ENCODE peak calls at places on chromosomes 3 and 15, in seven cellular contexts. One of them, this sample, is unnamed.

GRCh38 chr15:54365001-54365400 is 386.8 kb downstream of the UNC13C start:
- DNase-seq in transverse colon: no peak
- DNase-seq in HCT116: no peak
- DNase-seq in heart left ventricle: no peak
- DNase-seq in left lung: no peak
- DNase-seq in testis: no peak
- DNase-seq in breast epithelium: no peak
- DNase-seq in this sample: no peak

GRCh38 chr3:134308350-134308891 is 57.8 kb upstream of the RYK start:
- DNase-seq in testis: peak; percentile 94
- DNase-seq in transverse colon: peak; percentile 88
- DNase-seq in heart left ventricle: peak; percentile 78
- DNase-seq in left lung: peak; percentile 81
- DNase-seq in breast epithelium: peak; percentile 87
- DNase-seq in HCT116: peak; percentile 63
- DNase-seq in this sample: peak; percentile 85

GRCh38 chr3:55622116-55622515 is 135.0 kb upstream of the WNT5A start:
- DNase-seq in heart left ventricle: no peak
- DNase-seq in left lung: no peak
- DNase-seq in breast epithelium: no peak
- DNase-seq in HCT116: no peak
- DNase-seq in transverse colon: no peak
- DNase-seq in testis: no peak
- DNase-seq in this sample: no peak

GRCh38 chr15:28911295-28911979 is 25.7 kb downstream of the APBA2 start:
- DNase-seq in heart left ventricle: no peak
- DNase-seq in left lung: peak; percentile 6
- DNase-seq in transverse colon: no peak
- DNase-seq in testis: no peak
- DNase-seq in breast epithelium: no peak
- DNase-seq in HCT116: no peak
- DNase-seq in this sample: no peak

GRCh38 chr3:140091143-140091542 is 156.2 kb downstream of the CLSTN2 start:
- DNase-seq in HCT116: no peak
- DNase-seq in testis: no peak
- DNase-seq in heart left ventricle: no peak
- DNase-seq in left lung: no peak
- DNase-seq in transverse colon: no peak
- DNase-seq in breast epithelium: no peak
- DNase-seq in this sample: no peak

GRCh38 chr15:85621096-85621495 is 173.6 kb downstream of the KLHL25 start:
- DNase-seq in transverse colon: no peak
- DNase-seq in HCT116: no peak
- DNase-seq in left lung: no peak
- DNase-seq in breast epithelium: no peak
- DNase-seq in heart left ventricle: no peak
- DNase-seq in testis: peak; percentile 24
- DNase-seq in this sample: no peak

GRCh38 chr3:66962624-66963023 is 35.5 kb upstream of the KBTBD8 start:
- DNase-seq in left lung: no peak
- DNase-seq in testis: no peak
- DNase-seq in heart left ventricle: no peak
- DNase-seq in HCT116: no peak
- DNase-seq in transverse colon: peak; percentile 44
- DNase-seq in breast epithelium: no peak
- DNase-seq in this sample: no peak

GRCh38 chr3:126180477-126181397 is at the start of gene ALDH1L1:
- DNase-seq in transverse colon: peak; percentile 57
- DNase-seq in HCT116: no peak
- DNase-seq in breast epithelium: no peak
- DNase-seq in left lung: peak; percentile 64
- DNase-seq in heart left ventricle: peak; percentile 78
- DNase-seq in testis: peak; percentile 87
- DNase-seq in this sample: peak; percentile 90

DNA sequence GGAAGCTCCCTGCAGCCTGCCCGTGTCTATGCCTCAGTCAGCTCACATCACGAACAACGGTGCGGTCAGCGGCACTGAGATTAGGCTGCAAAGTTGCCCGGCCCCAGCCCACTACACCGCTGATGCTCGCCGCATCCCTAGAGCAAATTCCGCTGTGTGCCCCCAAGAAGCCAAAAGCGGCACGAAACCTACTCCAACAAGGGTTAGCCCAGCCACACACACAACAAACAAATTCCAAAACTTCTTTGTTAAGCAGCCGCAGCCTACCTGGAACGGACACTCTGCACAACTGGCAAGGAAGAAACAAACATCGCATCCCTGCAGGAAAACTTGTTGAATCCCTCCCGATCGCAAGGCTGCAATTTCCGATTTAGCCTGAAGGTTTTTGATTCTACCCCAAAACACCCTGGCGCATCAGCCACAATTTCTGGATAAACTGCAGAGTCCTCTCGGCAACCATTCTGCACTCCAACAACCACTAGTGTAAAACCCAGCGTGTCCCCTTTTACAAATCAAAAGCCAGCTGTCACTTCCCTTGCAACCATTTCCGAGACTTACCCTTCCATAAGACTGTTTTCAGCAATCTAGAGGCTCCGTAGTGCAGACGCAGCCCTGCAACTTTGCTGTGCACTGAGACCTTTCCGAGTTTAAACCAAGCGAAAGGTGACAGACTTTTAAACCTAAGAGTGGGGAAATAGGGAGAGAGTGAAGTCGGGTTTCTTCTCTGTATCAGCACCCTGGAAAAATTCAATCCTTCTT is 425 bp downstream of the ROBO1 start:
- DNase-seq in heart left ventricle: no peak
- DNase-seq in transverse colon: no peak
- DNase-seq in left lung: no peak
- DNase-seq in testis: peak; percentile 14
- DNase-seq in breast epithelium: no peak
- DNase-seq in HCT116: no peak
- DNase-seq in this sample: no peak
- TF ChIP-seq CTCF in heart left ventricle: no peak
- TF ChIP-seq CTCF in transverse colon: no peak
- TF ChIP-seq CTCF in left lung: no peak
- TF ChIP-seq CTCF in testis: no peak
- TF ChIP-seq CTCF in breast epithelium: no peak
- TF ChIP-seq CTCF in HCT116: no peak
- TF ChIP-seq CTCF in this sample: no peak

DNA sequence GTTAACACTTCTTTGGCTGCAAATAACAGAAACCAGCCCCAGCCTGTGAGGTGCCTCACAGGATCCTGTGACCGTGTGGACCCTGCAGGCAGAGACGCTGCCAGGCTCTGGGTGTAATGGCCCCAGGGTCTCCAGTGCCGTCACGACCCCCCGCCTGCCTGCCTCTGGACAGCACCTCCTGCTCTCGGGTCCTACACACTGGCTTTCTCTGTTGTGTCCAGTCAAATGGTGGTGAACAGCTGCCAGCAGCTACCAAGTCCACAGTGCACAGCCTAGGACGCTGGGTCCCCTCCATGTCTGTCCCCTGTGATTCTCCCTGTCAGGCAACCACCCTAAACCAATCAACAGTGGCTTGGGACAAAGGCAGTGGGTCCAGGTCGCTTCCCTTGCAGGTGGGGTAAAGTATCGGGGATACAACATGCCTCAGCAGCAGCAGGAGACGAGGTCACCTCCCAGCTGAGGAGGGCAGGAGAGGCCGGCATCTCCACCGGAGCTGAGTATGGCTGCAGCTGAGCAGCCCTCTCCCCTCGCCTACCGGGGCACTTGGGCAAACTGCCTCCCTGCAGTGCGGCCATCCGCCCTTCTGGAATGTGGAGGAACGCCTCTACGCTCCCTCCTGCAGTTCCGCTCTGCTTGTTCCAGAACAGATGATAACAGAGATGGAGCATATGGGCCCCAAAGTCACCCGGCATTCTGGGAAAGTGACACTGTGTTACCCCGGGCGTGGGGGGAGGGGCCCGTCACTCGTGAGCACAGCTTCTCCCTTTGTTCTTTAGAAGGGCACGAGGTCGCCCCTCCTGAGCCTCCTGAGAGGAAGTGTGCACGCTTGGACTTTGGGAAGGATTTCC is 21.1 kb upstream of the SKOR1 start:
- DNase-seq in HCT116: no peak
- DNase-seq in transverse colon: no peak
- DNase-seq in left lung: no peak
- DNase-seq in heart left ventricle: no peak
- DNase-seq in testis: peak; percentile 38
- DNase-seq in breast epithelium: no peak
- DNase-seq in this sample: no peak
- H3K4me1 ChIP-seq in HCT116: no peaks in the 10 kb centered on the region
- H3K4me1 ChIP-seq in transverse colon: no peaks in the 10 kb centered on the region
- H3K4me1 ChIP-seq in left lung: no peaks in the 10 kb centered on the region
- H3K4me1 ChIP-seq in heart left ventricle: no peaks in the 10 kb centered on the region
- H3K4me1 ChIP-seq in testis: peaks cover 7% of the 10 kb centered on the region
- H3K4me1 ChIP-seq in breast epithelium: no peaks in the 10 kb centered on the region
- H3K4me1 ChIP-seq in this sample: peaks cover 13% of the 10 kb centered on the region

GRCh38 chr3:184604039-184604955 is 42.7 kb downstream of the EPHB3 start:
- DNase-seq in transverse colon: no peak
- DNase-seq in HCT116: no peak
- DNase-seq in heart left ventricle: peak; percentile 47
- DNase-seq in left lung: no peak
- DNase-seq in testis: peak; percentile 67
- DNase-seq in breast epithelium: no peak
- DNase-seq in this sample: no peak

GRCh38 chr3:184603156-184604030 is 41.8 kb downstream of the EPHB3 start:
- DNase-seq in left lung: no peak
- DNase-seq in breast epithelium: no peak
- DNase-seq in HCT116: no peak
- DNase-seq in testis: no peak
- DNase-seq in heart left ventricle: no peak
- DNase-seq in transverse colon: no peak
- DNase-seq in this sample: no peak

GRCh38 chr3:184602406-184603155 is 41.0 kb downstream of the EPHB3 start:
- DNase-seq in HCT116: no peak
- DNase-seq in breast epithelium: no peak
- DNase-seq in testis: peak; percentile 52
- DNase-seq in transverse colon: no peak
- DNase-seq in left lung: no peak
- DNase-seq in heart left ventricle: no peak
- DNase-seq in this sample: no peak

GRCh38 chr3:184600685-184601377 is 39.2 kb downstream of the EPHB3 start:
- DNase-seq in transverse colon: no peak
- DNase-seq in HCT116: no peak
- DNase-seq in breast epithelium: no peak
- DNase-seq in left lung: no peak
- DNase-seq in testis: no peak
- DNase-seq in heart left ventricle: no peak
- DNase-seq in this sample: no peak

DNA sequence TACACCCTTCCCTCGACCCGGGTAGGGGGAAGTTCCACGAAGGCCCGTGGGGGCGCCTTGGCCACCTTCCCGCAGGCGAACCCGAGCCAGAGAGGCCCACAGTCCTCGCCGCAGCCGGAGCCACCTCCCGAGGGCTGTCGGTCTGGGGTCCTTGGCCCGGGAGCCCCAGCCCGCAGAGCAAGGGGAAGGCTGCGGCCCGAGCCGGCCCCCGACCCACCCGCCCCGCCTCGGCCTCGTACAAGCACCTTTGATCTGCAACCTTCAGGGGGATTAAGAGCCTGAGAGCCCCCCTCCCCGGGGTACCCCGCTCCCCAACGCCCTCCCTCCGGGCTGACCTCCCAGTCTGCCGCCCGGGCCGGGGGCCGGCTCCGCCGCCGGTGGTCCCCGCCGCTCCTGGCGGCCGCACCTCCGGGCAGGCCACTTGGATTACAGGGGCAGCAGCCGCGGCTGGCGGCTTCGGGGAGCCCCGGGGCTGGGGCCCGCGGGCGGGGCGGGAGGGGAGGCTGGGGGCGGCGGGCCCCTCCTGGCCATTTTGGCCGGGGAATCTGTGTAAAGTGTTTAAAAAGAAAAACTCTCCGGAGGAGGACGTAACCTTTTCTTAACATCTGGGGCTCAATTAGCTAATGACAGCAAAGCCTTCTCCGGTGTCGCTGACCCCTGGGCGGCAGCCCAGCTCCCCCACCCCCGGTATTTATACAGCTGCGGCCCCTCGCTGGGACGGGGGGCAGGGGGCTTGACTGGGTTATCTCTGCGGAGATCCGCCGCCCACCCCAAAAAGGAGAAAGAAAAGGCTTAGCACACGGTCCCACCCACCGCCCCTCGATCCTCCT is 40.2 kb downstream of the EPHB3 start:
- DNase-seq in testis: no peak
- DNase-seq in transverse colon: no peak
- DNase-seq in HCT116: no peak
- DNase-seq in heart left ventricle: no peak
- DNase-seq in left lung: no peak
- DNase-seq in breast epithelium: no peak
- DNase-seq in this sample: no peak
- TF ChIP-seq CTCF in testis: no peak
- TF ChIP-seq CTCF in transverse colon: no peak
- TF ChIP-seq CTCF in HCT116: no peak
- TF ChIP-seq CTCF in heart left ventricle: no peak
- TF ChIP-seq CTCF in left lung: no peak
- TF ChIP-seq CTCF in breast epithelium: no peak
- TF ChIP-seq CTCF in this sample: no peak

GRCh38 chr3:152289708-152290107 is 21.0 kb downstream of the MBNL1 start:
- DNase-seq in left lung: no peak
- DNase-seq in transverse colon: no peak
- DNase-seq in HCT116: no peak
- DNase-seq in testis: no peak
- DNase-seq in breast epithelium: no peak
- DNase-seq in heart left ventricle: no peak
- DNase-seq in this sample: no peak

GRCh38 chr3:152285509-152285908 is 16.8 kb downstream of the MBNL1 start:
- DNase-seq in HCT116: no peak
- DNase-seq in testis: no peak
- DNase-seq in heart left ventricle: no peak
- DNase-seq in transverse colon: no peak
- DNase-seq in breast epithelium: no peak
- DNase-seq in left lung: no peak
- DNase-seq in this sample: no peak

GRCh38 chr3:152290374-152290773 is 21.6 kb downstream of the MBNL1 start:
- DNase-seq in transverse colon: no peak
- DNase-seq in testis: no peak
- DNase-seq in heart left ventricle: no peak
- DNase-seq in left lung: no peak
- DNase-seq in breast epithelium: no peak
- DNase-seq in HCT116: no peak
- DNase-seq in this sample: no peak

GRCh38 chr3:152284906-152285305 is 16.2 kb downstream of the MBNL1 start:
- DNase-seq in transverse colon: no peak
- DNase-seq in left lung: no peak
- DNase-seq in HCT116: no peak
- DNase-seq in breast epithelium: no peak
- DNase-seq in testis: no peak
- DNase-seq in heart left ventricle: no peak
- DNase-seq in this sample: no peak

DNA sequence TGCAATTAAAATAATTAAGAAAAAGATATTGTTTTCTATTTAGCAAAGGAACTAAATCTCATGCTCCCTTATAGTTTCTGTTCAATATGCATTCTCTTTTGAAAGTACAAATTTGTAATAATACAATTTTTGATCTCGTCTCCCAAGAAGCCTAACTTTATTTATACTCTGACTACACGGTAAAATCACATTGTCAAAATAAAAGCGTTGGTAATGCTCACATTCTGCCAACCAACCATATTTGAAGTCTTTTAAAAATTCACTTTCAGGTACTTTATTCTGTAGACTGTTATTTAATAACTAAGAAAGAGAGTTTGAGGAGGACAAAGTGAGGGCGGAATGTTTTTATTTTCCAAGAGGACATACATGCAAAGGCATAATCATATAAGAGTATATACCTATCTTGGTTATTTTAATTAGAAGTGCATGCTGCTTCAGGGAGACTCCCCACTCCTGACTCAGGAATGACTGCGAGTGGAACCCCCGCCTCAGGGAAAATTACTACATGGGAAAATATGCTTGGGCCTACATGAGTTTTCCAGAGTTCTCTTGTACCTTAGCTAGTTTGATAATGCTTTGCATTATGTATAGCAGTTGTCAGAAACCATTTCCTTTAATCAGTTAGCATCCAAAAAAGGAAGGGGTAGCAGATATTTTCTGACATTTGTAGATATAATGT is 19.3 kb downstream of the MBNL1 start:
- DNase-seq in heart left ventricle: no peak
- DNase-seq in testis: no peak
- DNase-seq in breast epithelium: no peak
- DNase-seq in left lung: no peak
- DNase-seq in transverse colon: no peak
- DNase-seq in HCT116: no peak
- DNase-seq in this sample: no peak
- H3K4me1 ChIP-seq in heart left ventricle: peaks cover 29% of the 10 kb centered on the region
- H3K4me1 ChIP-seq in testis: peaks cover 6% of the 10 kb centered on the region
- H3K4me1 ChIP-seq in breast epithelium: no peaks in the 10 kb centered on the region
- H3K4me1 ChIP-seq in left lung: peaks cover 32% of the 10 kb centered on the region
- H3K4me1 ChIP-seq in transverse colon: peaks cover 79% of the 10 kb centered on the region
- H3K4me1 ChIP-seq in HCT116: peaks cover 12% of the 10 kb centered on the region
- H3K4me1 ChIP-seq in this sample: peaks cover 7% of the 10 kb centered on the region